ENCODE peak calls at places on chromosomes 16 and 17, in eight cellular contexts. One of them, this sample, is unnamed.

GRCh38 chr17:49869038-49869374 is 21.1 kb upstream of the TAC4 start:
- DNase-seq in prostate gland: no peak
- DNase-seq in lower lobe of right lung: no peak
- DNase-seq in IMR-90: no peak
- DNase-seq in tibial artery: no peak
- DNase-seq in Peyer's patch: no peak
- DNase-seq in cardiac muscle cell: no peak
- DNase-seq in esophagus muscularis mucosa: no peak
- DNase-seq in this sample: no peak

GRCh38 chr17:16066125-16066524 is 66.5 kb downstream of the TTC19 start:
- DNase-seq in esophagus muscularis mucosa: no peak
- DNase-seq in Peyer's patch: no peak
- DNase-seq in cardiac muscle cell: no peak
- DNase-seq in tibial artery: no peak
- DNase-seq in prostate gland: no peak
- DNase-seq in IMR-90: no peak
- DNase-seq in lower lobe of right lung: no peak
- DNase-seq in this sample: no peak

GRCh38 chr16:88613911-88614817 is 24.2 kb upstream of the IL17C start:
- DNase-seq in IMR-90: peak; percentile 45
- DNase-seq in cardiac muscle cell: no peak
- DNase-seq in esophagus muscularis mucosa: no peak
- DNase-seq in lower lobe of right lung: no peak
- DNase-seq in tibial artery: no peak
- DNase-seq in Peyer's patch: no peak
- DNase-seq in prostate gland: no peak
- DNase-seq in this sample: no peak

GRCh38 chr17:28899212-28899815 is 1.8 kb upstream of the FLOT2 start:
- DNase-seq in cardiac muscle cell: no peak
- DNase-seq in Peyer's patch: no peak
- DNase-seq in IMR-90: no peak
- DNase-seq in esophagus muscularis mucosa: no peak
- DNase-seq in tibial artery: no peak
- DNase-seq in lower lobe of right lung: no peak
- DNase-seq in prostate gland: no peak
- DNase-seq in this sample: no peak

GRCh38 chr16:69931631-69932030 is 19.5 kb upstream of the CLEC18A start:
- DNase-seq in esophagus muscularis mucosa: no peak
- DNase-seq in cardiac muscle cell: no peak
- DNase-seq in IMR-90: no peak
- DNase-seq in tibial artery: no peak
- DNase-seq in Peyer's patch: no peak
- DNase-seq in lower lobe of right lung: peak; percentile 39
- DNase-seq in prostate gland: no peak
- DNase-seq in this sample: peak; percentile 56

GRCh38 chr17:79732804-79733691 is 2.3 kb downstream of the ENPP7 start:
- DNase-seq in esophagus muscularis mucosa: no peak
- DNase-seq in Peyer's patch: peak; percentile 72
- DNase-seq in lower lobe of right lung: no peak
- DNase-seq in prostate gland: no peak
- DNase-seq in cardiac muscle cell: no peak
- DNase-seq in tibial artery: no peak
- DNase-seq in IMR-90: no peak
- DNase-seq in this sample: no peak

GRCh38 chr17:81546906-81547613 is 5.1 kb downstream of the FAAP100 start:
- DNase-seq in esophagus muscularis mucosa: no peak
- DNase-seq in Peyer's patch: no peak
- DNase-seq in lower lobe of right lung: no peak
- DNase-seq in IMR-90: no peak
- DNase-seq in cardiac muscle cell: no peak
- DNase-seq in tibial artery: no peak
- DNase-seq in prostate gland: no peak
- DNase-seq in this sample: no peak

GRCh38 chr16:17403859-17404545 is 66.8 kb downstream of the XYLT1 start:
- DNase-seq in IMR-90: no peak
- DNase-seq in lower lobe of right lung: no peak
- DNase-seq in Peyer's patch: no peak
- DNase-seq in tibial artery: no peak
- DNase-seq in prostate gland: no peak
- DNase-seq in esophagus muscularis mucosa: no peak
- DNase-seq in cardiac muscle cell: no peak
- DNase-seq in this sample: no peak

GRCh38 chr16:79175286-79176057 is 425.1 kb downstream of the MAF start:
- DNase-seq in esophagus muscularis mucosa: no peak
- DNase-seq in tibial artery: no peak
- DNase-seq in IMR-90: no peak
- DNase-seq in lower lobe of right lung: no peak
- DNase-seq in Peyer's patch: no peak
- DNase-seq in cardiac muscle cell: no peak
- DNase-seq in prostate gland: no peak
- DNase-seq in this sample: no peak

GRCh38 chr16:17556276-17557052 is 85.7 kb upstream of the XYLT1 start:
- DNase-seq in prostate gland: no peak
- DNase-seq in cardiac muscle cell: peak; percentile 3
- DNase-seq in lower lobe of right lung: no peak
- DNase-seq in esophagus muscularis mucosa: no peak
- DNase-seq in tibial artery: no peak
- DNase-seq in Peyer's patch: no peak
- DNase-seq in IMR-90: peak; percentile 33
- DNase-seq in this sample: no peak

GRCh38 chr17:27282054-27282501 is 11.8 kb upstream of the WSB1 start:
- DNase-seq in lower lobe of right lung: no peak
- DNase-seq in cardiac muscle cell: peak; percentile 97
- DNase-seq in prostate gland: no peak
- DNase-seq in esophagus muscularis mucosa: no peak
- DNase-seq in IMR-90: peak; percentile 50
- DNase-seq in Peyer's patch: no peak
- DNase-seq in tibial artery: peak; percentile 43
- DNase-seq in this sample: no peak

DNA sequence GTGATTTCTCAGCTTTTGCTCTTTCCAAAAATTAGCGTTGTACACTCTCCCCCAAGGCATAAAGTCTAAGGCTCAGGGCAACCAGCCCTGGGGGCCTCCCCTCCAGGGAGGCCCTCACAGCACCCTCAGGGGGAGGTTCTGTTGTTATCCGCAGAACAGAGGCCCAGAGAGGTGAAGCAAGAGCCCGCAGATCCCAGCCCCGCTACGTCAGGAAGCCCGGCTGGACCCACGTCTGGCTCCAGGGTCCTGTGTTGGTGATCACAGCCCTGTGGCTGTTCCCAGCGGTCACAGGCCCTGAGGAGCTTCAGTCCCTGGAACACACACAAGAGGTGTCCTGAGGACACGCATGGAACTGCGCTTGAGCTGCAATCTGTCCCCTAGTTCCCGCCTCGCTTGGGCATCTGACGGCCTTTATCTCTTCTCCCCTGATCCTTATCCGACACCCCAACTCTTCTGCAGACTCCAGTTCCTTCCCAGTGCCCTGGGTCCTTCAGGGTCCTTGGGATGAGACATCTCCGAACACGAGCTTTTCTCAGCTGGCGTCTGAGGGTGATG is 1.1 kb upstream of the ZG16B start:
- DNase-seq in cardiac muscle cell: no peak
- DNase-seq in lower lobe of right lung: peak; percentile 16
- DNase-seq in esophagus muscularis mucosa: no peak
- DNase-seq in Peyer's patch: no peak
- DNase-seq in IMR-90: no peak
- DNase-seq in tibial artery: no peak
- DNase-seq in prostate gland: no peak
- DNase-seq in this sample: peak; percentile 42
- TF ChIP-seq CTCF in cardiac muscle cell: no peak
- TF ChIP-seq CTCF in lower lobe of right lung: no peak
- TF ChIP-seq CTCF in esophagus muscularis mucosa: no peak
- TF ChIP-seq CTCF in Peyer's patch: no peak
- TF ChIP-seq CTCF in IMR-90: no peak
- TF ChIP-seq CTCF in tibial artery: no peak
- TF ChIP-seq CTCF in prostate gland: no peak
- TF ChIP-seq CTCF in this sample: no peak

GRCh38 chr17:13843862-13844640 is 225.3 kb upstream of the COX10 start:
- DNase-seq in cardiac muscle cell: peak; percentile 4
- DNase-seq in esophagus muscularis mucosa: no peak
- DNase-seq in lower lobe of right lung: no peak
- DNase-seq in prostate gland: no peak
- DNase-seq in Peyer's patch: no peak
- DNase-seq in tibial artery: no peak
- DNase-seq in IMR-90: no peak
- DNase-seq in this sample: no peak
- H3K27me3 ChIP-seq in cardiac muscle cell: no peaks in the 10 kb centered on the region
- H3K27me3 ChIP-seq in esophagus muscularis mucosa: no peaks in the 10 kb centered on the region
- H3K27me3 ChIP-seq in lower lobe of right lung: no peaks in the 10 kb centered on the region
- H3K27me3 ChIP-seq in prostate gland: no peaks in the 10 kb centered on the region
- H3K27me3 ChIP-seq in Peyer's patch: no peaks in the 10 kb centered on the region
- H3K27me3 ChIP-seq in tibial artery: no peaks in the 10 kb centered on the region
- H3K27me3 ChIP-seq in IMR-90: peaks cover 2% of the 10 kb centered on the region
- H3K27me3 ChIP-seq in this sample: no peaks in the 10 kb centered on the region

GRCh38 chr17:74752822-74753401 is 4.5 kb downstream of the NHERF1 start:
- DNase-seq in tibial artery: no peak
- DNase-seq in IMR-90: no peak
- DNase-seq in lower lobe of right lung: no peak
- DNase-seq in Peyer's patch: peak; percentile 75
- DNase-seq in esophagus muscularis mucosa: no peak
- DNase-seq in cardiac muscle cell: no peak
- DNase-seq in prostate gland: no peak
- DNase-seq in this sample: no peak
- H3K4me1 ChIP-seq in tibial artery: peaks cover 39% of the 10 kb centered on the region
- H3K4me1 ChIP-seq in IMR-90: peaks cover 8% of the 10 kb centered on the region
- H3K4me1 ChIP-seq in lower lobe of right lung: peaks cover 47% of the 10 kb centered on the region
- H3K4me1 ChIP-seq in Peyer's patch: peaks cover 10% of the 10 kb centered on the region
- H3K4me1 ChIP-seq in esophagus muscularis mucosa: peaks cover 51% of the 10 kb centered on the region
- H3K4me1 ChIP-seq in cardiac muscle cell: peaks cover 16% of the 10 kb centered on the region
- H3K4me1 ChIP-seq in prostate gland: peaks cover 22% of the 10 kb centered on the region
- H3K4me1 ChIP-seq in this sample: peaks cover 46% of the 10 kb centered on the region

GRCh38 chr17:58492238-58493121 is 4.3 kb upstream of the HSF5 start:
- DNase-seq in esophagus muscularis mucosa: peak; percentile 53
- DNase-seq in cardiac muscle cell: no peak
- DNase-seq in lower lobe of right lung: no peak
- DNase-seq in Peyer's patch: no peak
- DNase-seq in IMR-90: no peak
- DNase-seq in tibial artery: no peak
- DNase-seq in prostate gland: no peak
- DNase-seq in this sample: no peak

GRCh38 chr17:58484600-58484999 is 3.6 kb downstream of the HSF5 start:
- DNase-seq in prostate gland: no peak
- DNase-seq in esophagus muscularis mucosa: no peak
- DNase-seq in cardiac muscle cell: no peak
- DNase-seq in tibial artery: no peak
- DNase-seq in Peyer's patch: no peak
- DNase-seq in IMR-90: no peak
- DNase-seq in lower lobe of right lung: no peak
- DNase-seq in this sample: no peak

GRCh38 chr17:58491510-58492045 is 3.4 kb upstream of the HSF5 start:
- DNase-seq in cardiac muscle cell: no peak
- DNase-seq in esophagus muscularis mucosa: peak; percentile 34
- DNase-seq in tibial artery: no peak
- DNase-seq in prostate gland: no peak
- DNase-seq in IMR-90: no peak
- DNase-seq in lower lobe of right lung: no peak
- DNase-seq in Peyer's patch: no peak
- DNase-seq in this sample: no peak

GRCh38 chr17:58488428-58488890 is 251 bp upstream of the HSF5 start:
- DNase-seq in Peyer's patch: no peak
- DNase-seq in tibial artery: no peak
- DNase-seq in IMR-90: no peak
- DNase-seq in cardiac muscle cell: no peak
- DNase-seq in prostate gland: no peak
- DNase-seq in lower lobe of right lung: no peak
- DNase-seq in esophagus muscularis mucosa: peak; percentile 53
- DNase-seq in this sample: no peak

GRCh38 chr17:58487589-58488427 is at the start of gene HSF5:
- DNase-seq in prostate gland: no peak
- DNase-seq in tibial artery: no peak
- DNase-seq in lower lobe of right lung: peak; percentile 72
- DNase-seq in cardiac muscle cell: peak; percentile 47
- DNase-seq in IMR-90: no peak
- DNase-seq in esophagus muscularis mucosa: peak; percentile 74
- DNase-seq in Peyer's patch: peak; percentile 87
- DNase-seq in this sample: peak; percentile 96
- TF ChIP-seq CTCF in prostate gland: no peak
- TF ChIP-seq CTCF in tibial artery: no peak
- TF ChIP-seq CTCF in lower lobe of right lung: peak; percentile 47
- TF ChIP-seq CTCF in cardiac muscle cell: peak; percentile 39
- TF ChIP-seq CTCF in IMR-90: no peak
- TF ChIP-seq CTCF in esophagus muscularis mucosa: peak; percentile 38
- TF ChIP-seq CTCF in Peyer's patch: no peak
- TF ChIP-seq CTCF in this sample: no peak

DNA sequence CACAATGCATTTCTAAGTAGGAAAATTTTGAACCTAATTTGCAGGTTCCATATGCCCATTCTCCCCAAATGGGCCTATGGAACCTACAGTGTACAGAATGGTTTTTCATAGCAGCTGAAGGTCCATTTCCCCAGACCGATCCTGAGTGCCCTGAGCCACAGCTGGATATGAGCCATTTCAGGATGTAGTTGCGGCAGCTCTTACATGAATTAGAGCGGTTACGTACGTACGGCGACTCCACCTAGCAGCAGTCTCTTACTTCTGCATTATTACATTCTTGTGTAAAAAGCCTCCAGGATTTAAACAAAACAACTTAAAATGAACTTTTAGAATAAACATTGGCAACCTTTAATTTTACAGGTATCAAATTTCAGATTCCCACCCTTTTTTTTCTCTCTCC is 225.3 kb downstream of the SNX29 start:
- DNase-seq in IMR-90: no peak
- DNase-seq in Peyer's patch: no peak
- DNase-seq in cardiac muscle cell: no peak
- DNase-seq in esophagus muscularis mucosa: no peak
- DNase-seq in prostate gland: no peak
- DNase-seq in tibial artery: no peak
- DNase-seq in lower lobe of right lung: no peak
- DNase-seq in this sample: no peak
- H3K27me3 ChIP-seq in IMR-90: no peaks in the 10 kb centered on the region
- H3K27me3 ChIP-seq in Peyer's patch: no peaks in the 10 kb centered on the region
- H3K27me3 ChIP-seq in cardiac muscle cell: no peaks in the 10 kb centered on the region
- H3K27me3 ChIP-seq in esophagus muscularis mucosa: no peaks in the 10 kb centered on the region
- H3K27me3 ChIP-seq in prostate gland: no peaks in the 10 kb centered on the region
- H3K27me3 ChIP-seq in tibial artery: no peaks in the 10 kb centered on the region
- H3K27me3 ChIP-seq in lower lobe of right lung: no peaks in the 10 kb centered on the region
- H3K27me3 ChIP-seq in this sample: no peaks in the 10 kb centered on the region

GRCh38 chr16:57690782-57691471 is 3.7 kb upstream of the DRC7 start:
- DNase-seq in prostate gland: no peak
- DNase-seq in IMR-90: peak; percentile 7
- DNase-seq in lower lobe of right lung: no peak
- DNase-seq in cardiac muscle cell: peak; percentile 30
- DNase-seq in tibial artery: no peak
- DNase-seq in esophagus muscularis mucosa: no peak
- DNase-seq in Peyer's patch: peak; percentile 26
- DNase-seq in this sample: peak; percentile 71
- H3K4me1 ChIP-seq in prostate gland: no peaks in the 10 kb centered on the region
- H3K4me1 ChIP-seq in IMR-90: no peaks in the 10 kb centered on the region
- H3K4me1 ChIP-seq in lower lobe of right lung: no peaks in the 10 kb centered on the region
- H3K4me1 ChIP-seq in cardiac muscle cell: peaks cover 16% of the 10 kb centered on the region
- H3K4me1 ChIP-seq in tibial artery: no peaks in the 10 kb centered on the region
- H3K4me1 ChIP-seq in esophagus muscularis mucosa: peaks cover 7% of the 10 kb centered on the region
- H3K4me1 ChIP-seq in Peyer's patch: no peaks in the 10 kb centered on the region
- H3K4me1 ChIP-seq in this sample: peaks cover 37% of the 10 kb centered on the region

GRCh38 chr17:66304304-66305174 is 2.1 kb downstream of the PRKCA start:
- DNase-seq in lower lobe of right lung: no peak
- DNase-seq in Peyer's patch: peak; percentile 58
- DNase-seq in IMR-90: no peak
- DNase-seq in prostate gland: no peak
- DNase-seq in esophagus muscularis mucosa: no peak
- DNase-seq in cardiac muscle cell: peak; percentile 41
- DNase-seq in tibial artery: no peak
- DNase-seq in this sample: no peak
- TF ChIP-seq CTCF in lower lobe of right lung: no peak
- TF ChIP-seq CTCF in Peyer's patch: no peak
- TF ChIP-seq CTCF in IMR-90: no peak
- TF ChIP-seq CTCF in prostate gland: no peak
- TF ChIP-seq CTCF in esophagus muscularis mucosa: no peak
- TF ChIP-seq CTCF in cardiac muscle cell: no peak
- TF ChIP-seq CTCF in tibial artery: no peak
- TF ChIP-seq CTCF in this sample: no peak